ENCODE peak calls at places on chromosomes 16 and 17, in eight cellular contexts. One of them, this sample, is unnamed.

GRCh38 chr16:21593530-21594289 is 5.7 kb upstream of the METTL9 start:
- DNase-seq in Right ventricle myocardium superior: no peak
- DNase-seq in CD4-positive, alpha-beta T cell: no peak
- DNase-seq in kidney: no peak
- DNase-seq in A673: no peak
- DNase-seq in NCI-H1930: no peak
- DNase-seq in progenitor cell of endocrine pancreas: no peak
- DNase-seq in activated CD4-positive, alpha-beta T cell treated with anti-CD3 and anti-CD28 coated beads, Interleukin-2, amount 50 U/mL, for 1 hour: no peak
- DNase-seq in this sample: no peak

GRCh38 chr17:17910060-17910459 is 62.1 kb downstream of the TOM1L2 start:
- DNase-seq in Right ventricle myocardium superior: no peak
- DNase-seq in CD4-positive, alpha-beta T cell: no peak
- DNase-seq in kidney: no peak
- DNase-seq in A673: no peak
- DNase-seq in NCI-H1930: no peak
- DNase-seq in progenitor cell of endocrine pancreas: no peak
- DNase-seq in activated CD4-positive, alpha-beta T cell treated with anti-CD3 and anti-CD28 coated beads, Interleukin-2, amount 50 U/mL, for 1 hour: no peak
- DNase-seq in this sample: no peak

GRCh38 chr17:43860927-43861622 is 14.1 kb downstream of the CD300LG start:
- DNase-seq in Right ventricle myocardium superior: peak
- DNase-seq in CD4-positive, alpha-beta T cell: no peak
- DNase-seq in kidney: peak
- DNase-seq in A673: no peak
- DNase-seq in NCI-H1930: no peak
- DNase-seq in progenitor cell of endocrine pancreas: no peak
- DNase-seq in activated CD4-positive, alpha-beta T cell treated with anti-CD3 and anti-CD28 coated beads, Interleukin-2, amount 50 U/mL, for 1 hour: no peak
- DNase-seq in this sample: no peak

GRCh38 chr16:5971106-5971505 is 873.5 kb upstream of the EEF2KMT start:
- DNase-seq in Right ventricle myocardium superior: no peak
- DNase-seq in CD4-positive, alpha-beta T cell: no peak
- DNase-seq in kidney: no peak
- DNase-seq in A673: peak
- DNase-seq in NCI-H1930: no peak
- DNase-seq in progenitor cell of endocrine pancreas: no peak
- DNase-seq in activated CD4-positive, alpha-beta T cell treated with anti-CD3 and anti-CD28 coated beads, Interleukin-2, amount 50 U/mL, for 1 hour: no peak
- DNase-seq in this sample: no peak

GRCh38 chr17:77882481-77883212 is 75.9 kb upstream of the TNRC6C start:
- DNase-seq in Right ventricle myocardium superior: peak
- DNase-seq in CD4-positive, alpha-beta T cell: peak
- DNase-seq in kidney: peak
- DNase-seq in A673: peak
- DNase-seq in NCI-H1930: no peak
- DNase-seq in progenitor cell of endocrine pancreas: no peak
- DNase-seq in activated CD4-positive, alpha-beta T cell treated with anti-CD3 and anti-CD28 coated beads, Interleukin-2, amount 50 U/mL, for 1 hour: peak
- DNase-seq in this sample: peak

GRCh38 chr16:47260496-47260895 is 116.8 kb upstream of the NETO2 start:
- DNase-seq in Right ventricle myocardium superior: no peak
- DNase-seq in CD4-positive, alpha-beta T cell: no peak
- DNase-seq in kidney: no peak
- DNase-seq in A673: no peak
- DNase-seq in NCI-H1930: no peak
- DNase-seq in progenitor cell of endocrine pancreas: no peak
- DNase-seq in activated CD4-positive, alpha-beta T cell treated with anti-CD3 and anti-CD28 coated beads, Interleukin-2, amount 50 U/mL, for 1 hour: no peak
- DNase-seq in this sample: no peak

GRCh38 chr16:80120899-80121521 is 419.8 kb upstream of the DYNLRB2 start:
- DNase-seq in Right ventricle myocardium superior: no peak
- DNase-seq in CD4-positive, alpha-beta T cell: no peak
- DNase-seq in kidney: no peak
- DNase-seq in A673: no peak
- DNase-seq in NCI-H1930: no peak
- DNase-seq in progenitor cell of endocrine pancreas: no peak
- DNase-seq in activated CD4-positive, alpha-beta T cell treated with anti-CD3 and anti-CD28 coated beads, Interleukin-2, amount 50 U/mL, for 1 hour: no peak
- DNase-seq in this sample: no peak

GRCh38 chr16:27408012-27408601 is 6.1 kb downstream of the IL21R start:
- DNase-seq in Right ventricle myocardium superior: no peak
- DNase-seq in CD4-positive, alpha-beta T cell: peak
- DNase-seq in kidney: no peak
- DNase-seq in A673: no peak
- DNase-seq in NCI-H1930: no peak
- DNase-seq in progenitor cell of endocrine pancreas: no peak
- DNase-seq in activated CD4-positive, alpha-beta T cell treated with anti-CD3 and anti-CD28 coated beads, Interleukin-2, amount 50 U/mL, for 1 hour: no peak
- DNase-seq in this sample: no peak

GRCh38 chr17:58534901-58535421 is 20.5 kb upstream of the MTMR4 start:
- DNase-seq in Right ventricle myocardium superior: peak
- DNase-seq in CD4-positive, alpha-beta T cell: no peak
- DNase-seq in kidney: no peak
- DNase-seq in A673: no peak
- DNase-seq in NCI-H1930: no peak
- DNase-seq in progenitor cell of endocrine pancreas: no peak
- DNase-seq in activated CD4-positive, alpha-beta T cell treated with anti-CD3 and anti-CD28 coated beads, Interleukin-2, amount 50 U/mL, for 1 hour: no peak
- DNase-seq in this sample: no peak

GRCh38 chr17:33968350-33969044 is 286.6 kb upstream of the CCL2 start:
- DNase-seq in Right ventricle myocardium superior: no peak
- DNase-seq in CD4-positive, alpha-beta T cell: peak
- DNase-seq in kidney: no peak
- DNase-seq in A673: no peak
- DNase-seq in NCI-H1930: no peak
- DNase-seq in progenitor cell of endocrine pancreas: no peak
- DNase-seq in activated CD4-positive, alpha-beta T cell treated with anti-CD3 and anti-CD28 coated beads, Interleukin-2, amount 50 U/mL, for 1 hour: no peak
- DNase-seq in this sample: no peak

GRCh38 chr16:84314373-84314772 is 19.7 kb downstream of the WFDC1 start:
- DNase-seq in Right ventricle myocardium superior: no peak
- DNase-seq in CD4-positive, alpha-beta T cell: no peak
- DNase-seq in kidney: no peak
- DNase-seq in A673: no peak
- DNase-seq in NCI-H1930: no peak
- DNase-seq in progenitor cell of endocrine pancreas: no peak
- DNase-seq in activated CD4-positive, alpha-beta T cell treated with anti-CD3 and anti-CD28 coated beads, Interleukin-2, amount 50 U/mL, for 1 hour: no peak
- DNase-seq in this sample: no peak

GRCh38 chr17:82320140-82320840 is 2.9 kb upstream of the CD7 start:
- DNase-seq in Right ventricle myocardium superior: no peak
- DNase-seq in CD4-positive, alpha-beta T cell: no peak
- DNase-seq in kidney: peak
- DNase-seq in A673: no peak
- DNase-seq in NCI-H1930: no peak
- DNase-seq in progenitor cell of endocrine pancreas: no peak
- DNase-seq in activated CD4-positive, alpha-beta T cell treated with anti-CD3 and anti-CD28 coated beads, Interleukin-2, amount 50 U/mL, for 1 hour: no peak
- DNase-seq in this sample: no peak

This sample was measured in effector CD8-positive, alpha-beta T cell.